ENCODE peak calls at places on chromosomes 5 and 9, in nine cellular contexts. B is heart right ventricle, D is lower leg skin, F is transverse colon, L is bronchial epithelial cell, N is uterus, Y is HCT116, R is foreskin fibroblast, G is cardiac muscle cell. Z is an unnamed sample.

GRCh38 chr5:173764321-173765029 is 123.7 kb upstream of the CPEB4 start:
- DNase-seq in B (peak), D (peak), F (peak), L (peak), N (peak), Y (peak), R (peak), G (peak), Z (peak)

GRCh38 chr5:167720676-167721260 is 570.7 kb upstream of the WWC1 start:
- DNase-seq in B (no peak), D (no peak), F (no peak), L (no peak), N (no peak), Y (no peak), R (peak), G (no peak), Z (no peak)

GRCh38 chr9:86983260-86984255 is 36.3 kb upstream of the GAS1 start:
- DNase-seq in B (no peak), D (peak), F (no peak), L (peak), N (peak), Y (no peak), R (peak), G (peak), Z (no peak)

GRCh38 chr5:76046761-76047160 is 36.4 kb upstream of the SV2C start:
- DNase-seq in B (no peak), D (no peak), F (no peak), L (peak), N (no peak), Y (no peak), R (no peak), G (no peak), Z (no peak)

GRCh38 chr5:107915413-107915812 is 244.7 kb upstream of the EFNA5 start:
- DNase-seq in B (no peak), D (no peak), F (no peak), L (no peak), N (no peak), Y (no peak), R (peak), G (peak), Z (no peak)

GRCh38 chr9:129412814-129413536 is 207.9 kb downstream of the C9orf50 start:
- DNase-seq in B (peak), D (peak), F (peak), L (peak), N (peak), Y (no peak), R (peak), G (peak), Z (peak)

GRCh38 chr9:4591123-4591500 is 71.0 kb upstream of the PLPP6 start:
- DNase-seq in B (no peak), D (no peak), F (no peak), L (no peak), N (no peak), Y (no peak), R (no peak), G (peak), Z (no peak)

GRCh38 chr9:126376311-126376902 is 49.8 kb downstream of the MVB12B start:
- DNase-seq in B (no peak), D (no peak), F (peak), L (no peak), N (no peak), Y (no peak), R (no peak), G (no peak), Z (no peak)

GRCh38 chr5:93305984-93306383 is 275.0 kb downstream of the NR2F1-AS1 start:
- DNase-seq in B (no peak), D (no peak), F (no peak), L (peak), N (no peak), Y (no peak), R (no peak), G (no peak), Z (peak)

GRCh38 chr9:35070823-35071813 is 1.3 kb downstream of the VCP start:
- DNase-seq in B (peak), D (no peak), F (no peak), L (peak), N (no peak), Y (no peak), R (peak), G (peak), Z (no peak)

GRCh38 chr5:1727571-1727970 is 72.1 kb downstream of the MRPL36 start:
- DNase-seq in B (no peak), D (peak), F (no peak), L (no peak), N (no peak), Y (no peak), R (no peak), G (no peak), Z (no peak)

GRCh38 chr5:53037141-53037859 is 48.1 kb downstream of the ITGA2 start:
- DNase-seq in B (no peak), D (no peak), F (no peak), L (peak), N (no peak), Y (peak), R (peak), G (peak), Z (no peak)

GRCh38 chr5:112604741-112605390 is 132.8 kb upstream of the APC start:
- DNase-seq in B (no peak), D (no peak), F (no peak), L (peak), N (no peak), Y (peak), R (peak), G (peak), Z (peak)

GRCh38 chr5:29351170-29351569 is 1842.3 kb upstream of the CDH6 start:
- DNase-seq in B (no peak), D (no peak), F (no peak), L (no peak), N (no peak), Y (no peak), R (no peak), G (no peak), Z (no peak)

GRCh38 chr5:178347956-178348355 is 115.4 kb upstream of the PHYKPL start:
- DNase-seq in B (no peak), D (no peak), F (no peak), L (no peak), N (no peak), Y (no peak), R (no peak), G (no peak), Z (no peak)

GRCh38 chr5:169778622-169779596 is 141.8 kb downstream of the DOCK2 start:
- DNase-seq in B (no peak), D (no peak), F (no peak), L (no peak), N (no peak), Y (no peak), R (no peak), G (no peak), Z (peak)

GRCh38 chr5:15638341-15638740 is 138.4 kb downstream of the FBXL7 start:
- DNase-seq in B (no peak), D (no peak), F (no peak), L (no peak), N (no peak), Y (no peak), R (no peak), G (no peak), Z (no peak)

GRCh38 chr5:15637886-15638285 is 137.9 kb downstream of the FBXL7 start:
- DNase-seq in B (no peak), D (no peak), F (no peak), L (no peak), N (no peak), Y (no peak), R (no peak), G (no peak), Z (no peak)

GRCh38 chr5:15637345-15637744 is 137.4 kb downstream of the FBXL7 start:
- DNase-seq in B (no peak), D (no peak), F (no peak), L (no peak), N (no peak), Y (no peak), R (no peak), G (no peak), Z (no peak)

GRCh38 chr5:15643731-15644130 is 143.8 kb downstream of the FBXL7 start:
- DNase-seq in B (no peak), D (no peak), F (no peak), L (no peak), N (no peak), Y (no peak), R (no peak), G (no peak), Z (no peak)

GRCh38 chr5:15640116-15640515 is 140.1 kb downstream of the FBXL7 start:
- DNase-seq in B (no peak), D (no peak), F (no peak), L (no peak), N (no peak), Y (no peak), R (no peak), G (no peak), Z (no peak)
- H3K4me3 ChIP-seq in B (no peak), D (no peak), F (no peak), L (no peak), N (no peak), Y (no peak), R (no peak), G (no peak), Z (no peak)

GRCh38 chr5:34905564-34905963 is 9.7 kb downstream of the RAD1 start:
- DNase-seq in B (no peak), D (no peak), F (no peak), L (no peak), N (no peak), Y (no peak), R (peak), G (peak), Z (no peak)
- TF ChIP-seq CTCF in B (no peak), D (no peak), F (no peak), L (no peak), N (peak), Y (peak), R (peak), G (peak), Z (no peak)

GRCh38 chr5:150630459-150631325 is 9.8 kb upstream of the SYNPO start:
- DNase-seq in B (peak), D (no peak), F (no peak), L (no peak), N (no peak), Y (no peak), R (peak), G (no peak), Z (no peak)
- H3K4me3 ChIP-seq in B (no peak), D (no peak), F (no peak), L (no peak), N (no peak), Y (no peak), R (no peak), G (no peak), Z (no peak)

GRCh38 chr9:96651626-96652025 is 3.5 kb downstream of the PRXL2C start:
- DNase-seq in B (no peak), D (no peak), F (no peak), L (peak), N (no peak), Y (no peak), R (peak), G (peak), Z (peak)
- TF ChIP-seq CTCF in B (no peak), D (no peak), F (peak), L (peak), N (no peak), Y (peak), R (peak), G (peak), Z (peak)

GRCh38 chr5:36152324-36153298 is 700 bp downstream of the SKP2 start:
- DNase-seq in B (no peak), D (no peak), F (no peak), L (peak), N (no peak), Y (no peak), R (peak), G (peak), Z (peak)
- H3K4me3 ChIP-seq in B (peak), D (peak), F (peak), L (peak), N (peak), Y (peak), R (peak), G (peak), Z (peak)

DNA sequence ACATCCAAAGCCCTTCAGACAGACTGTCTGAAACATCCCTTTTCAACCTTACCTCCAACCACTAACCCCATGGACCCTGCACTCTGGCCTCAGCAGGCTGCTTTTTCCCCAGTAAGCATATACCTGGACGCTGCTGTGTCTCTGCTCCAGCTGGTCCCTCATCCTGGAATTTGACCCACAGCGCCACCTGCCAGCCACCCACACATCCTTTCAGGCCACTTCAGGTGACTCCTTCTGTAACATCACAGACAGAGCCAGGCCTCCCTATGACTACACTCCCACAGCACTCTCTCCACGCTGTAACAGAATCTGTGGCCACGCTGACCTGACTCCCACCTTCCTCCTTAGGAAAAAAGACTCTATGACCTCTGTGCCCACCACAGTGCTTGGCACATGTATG is 3.4 kb downstream of the MGAT1 start:
- DNase-seq in B (no peak), D (peak), F (peak), L (no peak), N (no peak), Y (no peak), R (no peak), G (no peak), Z (no peak)
- TF ChIP-seq CTCF in B (no peak), D (no peak), F (peak), L (peak), N (no peak), Y (no peak), R (peak), G (no peak), Z (peak)

GRCh38 chr9:133406039-133406438 is 11.8 kb downstream of the REXO4 start:
- DNase-seq in B (no peak), D (no peak), F (no peak), L (no peak), N (no peak), Y (no peak), R (no peak), G (no peak), Z (no peak)
- H3K4me3 ChIP-seq in B (no peak), D (no peak), F (no peak), L (no peak), N (no peak), Y (no peak), R (no peak), G (no peak), Z (no peak)

GRCh38 chr5:119022017-119022745 is 33.8 kb upstream of the DTWD2 start:
- DNase-seq in B (no peak), D (no peak), F (no peak), L (peak), N (no peak), Y (no peak), R (peak), G (peak), Z (peak)
- TF ChIP-seq CTCF in B (no peak), D (no peak), F (peak), L (peak), N (peak), Y (peak), R (peak), G (peak), Z (peak)